ENCODE peak calls at places on chromosomes 2 and 18, in six cellular contexts. Y is A549, J is NB4, I is HepG2, Q is K562, W is endothelial cell of umbilical vein. U is an unnamed sample.

GRCh38 chr18:57951110-57951796 is 92.8 kb upstream of the NEDD4L start:
- DNase-seq in Y (no peak), W (no peak), J (no peak), I (peak; percentile 20), Q (no peak), U (no peak)

GRCh38 chr2:45652090-45653050 is 895 bp downstream of the PRKCE start:
- DNase-seq in Q (no peak), J (peak; percentile 45), W (peak; percentile 64), Y (no peak), I (no peak), U (no peak)

GRCh38 chr2:229714080-229714735 is at the start of gene DNER:
- DNase-seq in W (no peak), J (peak; percentile 26), Y (peak; percentile 35), I (no peak), Q (peak; percentile 78), U (no peak)

GRCh38 chr2:64283641-64284371 is 139.6 kb upstream of the PELI1 start:
- DNase-seq in J (no peak), Q (no peak), I (no peak), W (peak; percentile 22), Y (no peak), U (peak; percentile 53)

GRCh38 chr2:128032092-128032491 is 4.2 kb upstream of the SAP130 start:
- DNase-seq in W (no peak), Q (no peak), Y (no peak), J (no peak), I (no peak), U (no peak)

GRCh38 chr2:98479959-98480524 is 35.4 kb downstream of the INPP4A start:
- DNase-seq in I (no peak), Q (no peak), J (peak; percentile 85), Y (no peak), W (peak; percentile 89), U (no peak)

GRCh38 chr18:677951-678363 is 20.5 kb downstream of the TYMS start:
- DNase-seq in Y (no peak), Q (no peak), I (no peak), J (no peak), W (peak; percentile 13), U (no peak)

GRCh38 chr2:118816669-118817068 is 30.8 kb downstream of the EN1 start:
- DNase-seq in W (no peak), J (no peak), I (no peak), Q (no peak), Y (no peak), U (no peak)

DNA sequence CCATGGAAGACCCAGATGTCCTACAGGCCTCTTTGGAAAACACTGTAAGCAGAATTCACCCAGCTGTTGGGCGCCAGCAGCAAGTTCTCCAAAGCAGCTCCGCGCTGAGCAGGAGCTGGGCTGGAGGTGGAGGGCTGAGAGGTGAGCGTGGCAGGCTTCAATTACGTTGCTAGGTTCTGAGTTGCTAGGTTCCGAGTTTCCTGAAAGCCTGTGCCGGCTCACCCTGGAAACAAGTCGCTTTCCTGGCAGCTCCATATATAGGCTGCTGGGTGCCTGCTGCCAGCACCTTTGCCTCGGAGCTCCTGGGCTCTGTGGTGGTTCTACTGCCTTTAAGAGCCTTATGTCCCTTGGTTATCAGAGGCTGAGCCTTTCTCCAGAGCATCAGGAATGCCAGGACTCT is 14.4 kb upstream of the EGR4 start:
- DNase-seq in W (no peak), J (no peak), I (no peak), Y (no peak), Q (no peak), U (no peak)
- TF ChIP-seq MYC in W (no peak), J (no peak), I (no peak), Y (no peak), Q (no peak), U (no peak)

GRCh38 chr2:191155608-191156071 is 4.8 kb upstream of the STAT4 start:
- DNase-seq in Q (no peak), I (no peak), Y (peak; percentile 35), J (peak; percentile 68), W (peak; percentile 69), U (no peak)
- TF ChIP-seq MYC in Q (no peak), I (no peak), Y (no peak), J (no peak), W (no peak), U (no peak)

GRCh38 chr2:238898534-238899281 is 50.8 kb downstream of the TWIST2 start:
- DNase-seq in I (no peak), Y (no peak), J (no peak), Q (no peak), W (no peak), U (no peak)
- TF ChIP-seq MYC in I (no peak), Y (no peak), J (no peak), Q (no peak), W (no peak), U (no peak)

GRCh38 chr2:30503692-30504076 is 56.6 kb downstream of the LCLAT1 start:
- DNase-seq in Q (no peak), I (no peak), W (no peak), Y (no peak), J (no peak), U (no peak)

GRCh38 chr2:30505500-30506180 is 58.6 kb downstream of the LCLAT1 start:
- DNase-seq in Q (no peak), W (no peak), J (no peak), I (peak; percentile 70), Y (no peak), U (no peak)

GRCh38 chr2:30503007-30503691 is 56.1 kb downstream of the LCLAT1 start:
- DNase-seq in Y (no peak), Q (no peak), W (peak; percentile 12), I (no peak), J (peak; percentile 21), U (no peak)

GRCh38 chr2:30502310-30502709 is 55.3 kb downstream of the LCLAT1 start:
- DNase-seq in Q (no peak), J (no peak), Y (no peak), W (no peak), I (no peak), U (no peak)

DNA sequence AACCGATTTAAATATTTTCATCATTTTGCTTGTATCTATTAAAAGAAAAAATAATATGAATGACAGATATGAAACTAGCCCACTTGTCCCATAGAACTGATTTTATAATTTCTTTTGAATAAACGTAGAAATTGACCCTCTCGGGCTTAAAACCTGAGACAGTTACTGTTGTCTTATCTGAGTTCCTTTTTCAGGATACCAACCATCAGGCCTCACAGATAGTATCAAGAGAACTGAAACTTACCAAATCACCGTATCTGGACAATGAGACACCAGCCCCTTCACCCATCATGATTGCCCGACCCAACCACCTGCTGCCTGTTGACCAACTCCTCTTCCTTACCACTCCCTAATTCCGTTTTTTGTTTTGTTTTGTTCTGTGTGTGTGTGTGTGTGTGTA is 53.7 kb downstream of the LCLAT1 start:
- DNase-seq in J (no peak), Q (no peak), W (no peak), I (no peak), Y (no peak), U (no peak)
- TF ChIP-seq MYC in J (no peak), Q (no peak), W (no peak), I (no peak), Y (no peak), U (no peak)

GRCh38 chr2:65366595-65367125 is 65.7 kb downstream of the SPRED2 start:
- DNase-seq in I (peak; percentile 77), Q (peak; percentile 63), Y (peak; percentile 96), W (peak; percentile 97), J (peak; percentile 96), U (peak; percentile 11)
- TF ChIP-seq MYC in I (no peak), Q (no peak), Y (no peak), W (no peak), J (no peak), U (no peak)

DNA sequence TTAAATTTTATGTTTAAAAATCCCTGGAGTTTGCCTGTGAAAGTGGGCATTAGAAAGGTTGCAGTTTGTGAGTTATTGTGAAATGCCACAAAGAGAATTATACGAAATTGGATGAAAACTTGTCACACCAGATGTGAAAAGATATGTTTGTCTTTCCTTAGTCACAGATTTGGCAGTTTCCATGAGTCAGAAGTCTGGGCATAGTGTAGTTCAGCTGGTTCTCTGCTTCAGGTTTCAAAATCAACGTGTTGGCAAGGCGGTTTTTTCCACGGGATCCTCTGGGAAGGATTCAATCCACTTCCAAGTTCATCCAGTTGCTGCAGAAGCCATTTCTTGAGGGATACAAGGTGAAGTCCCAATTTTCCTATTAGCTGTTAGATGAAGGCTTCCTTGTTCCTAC is 658.0 kb upstream of the CDH2 start:
- DNase-seq in W (peak; percentile 9), I (no peak), Q (no peak), Y (peak; percentile 8), J (no peak), U (no peak)
- TF ChIP-seq MYC in W (no peak), I (no peak), Q (no peak), Y (no peak), J (no peak), U (no peak)

GRCh38 chr2:47235127-47235526 is 80.0 kb upstream of the STPG4 start:
- DNase-seq in J (no peak), W (no peak), I (no peak), Y (no peak), Q (peak; percentile 35), U (no peak)

GRCh38 chr2:47236503-47237215 is 81.6 kb upstream of the STPG4 start:
- DNase-seq in I (no peak), Y (no peak), W (no peak), Q (no peak), J (no peak), U (no peak)

GRCh38 chr2:47239119-47239969 is 84.2 kb upstream of the STPG4 start:
- DNase-seq in W (no peak), Q (no peak), J (no peak), I (no peak), Y (no peak), U (no peak)

GRCh38 chr2:47241715-47242114 is 86.6 kb upstream of the STPG4 start:
- DNase-seq in I (no peak), Q (peak; percentile 32), Y (no peak), J (no peak), W (no peak), U (no peak)

GRCh38 chr2:47237375-47238357 is 82.6 kb upstream of the STPG4 start:
- DNase-seq in I (no peak), Q (peak; percentile 72), W (peak; percentile 63), J (peak; percentile 21), Y (no peak), U (no peak)
- TF ChIP-seq MYC in I (no peak), Q (no peak), W (no peak), J (no peak), Y (no peak), U (no peak)

GRCh38 chr2:69241039-69241586 is 145.9 kb downstream of the GFPT1 start:
- DNase-seq in J (no peak), Q (no peak), I (no peak), W (no peak), Y (no peak), U (no peak)
- TF ChIP-seq MYC in J (no peak), Q (no peak), I (no peak), W (no peak), Y (no peak), U (no peak)

GRCh38 chr18:36942264-36942663 is 113.3 kb downstream of the KIAA1328 start:
- DNase-seq in I (peak; percentile 19), J (peak; percentile 61), Q (peak; percentile 53), W (peak; percentile 41), Y (peak; percentile 2), U (no peak)
- TF ChIP-seq MYC in I (no peak), J (no peak), Q (no peak), W (no peak), Y (no peak), U (no peak)

U was measured in GM12878.